ENCODE peak calls at places on chromosomes 1 and 21, in ten cellular contexts. V, G, E, S, N, R, M, Z, F and Q are unnamed samples.

GRCh38 chr1:186605762-186606350 is 74.4 kb downstream of the PTGS2 start:
- DNase-seq in V (peak), G (peak), E (peak), S (peak), N (peak), R (no peak), M (peak), Z (peak), F (peak), Q (peak)

GRCh38 chr1:156726549-156727226 is 1.6 kb upstream of the METTL25B start:
- DNase-seq in V (peak), G (peak), E (peak), S (no peak), N (peak), R (no peak), M (no peak), Z (no peak), F (peak), Q (peak)

GRCh38 chr1:5151481-5151880 is 497.1 kb downstream of the AJAP1 start:
- DNase-seq in V (no peak), G (no peak), E (no peak), S (no peak), N (no peak), R (no peak), M (no peak), Z (no peak), F (no peak), Q (no peak)

GRCh38 chr1:204630460-204630905 is 55.1 kb downstream of the LRRN2 start:
- DNase-seq in V (no peak), G (no peak), E (no peak), S (no peak), N (no peak), R (no peak), M (no peak), Z (no peak), F (no peak), Q (no peak)

GRCh38 chr1:21220815-21221214 is 44.1 kb upstream of the EIF4G3 start:
- DNase-seq in V (no peak), G (no peak), E (peak), S (no peak), N (peak), R (no peak), M (no peak), Z (no peak), F (peak), Q (no peak)

GRCh38 chr1:172287207-172287606 is 133.3 kb upstream of the C1orf105 start:
- DNase-seq in V (no peak), G (peak), E (peak), S (no peak), N (peak), R (no peak), M (peak), Z (no peak), F (peak), Q (no peak)

GRCh38 chr1:26787381-26787705 is 407 bp upstream of the PIGV start:
- DNase-seq in V (no peak), G (no peak), E (peak), S (no peak), N (peak), R (peak), M (no peak), Z (no peak), F (peak), Q (no peak)

GRCh38 chr21:39852021-39852721 is 15.1 kb upstream of the PCP4 start:
- DNase-seq in V (no peak), G (no peak), E (no peak), S (no peak), N (no peak), R (no peak), M (no peak), Z (no peak), F (no peak), Q (no peak)

GRCh38 chr1:8165595-8166360 is 139.7 kb upstream of the ERRFI1 start:
- DNase-seq in V (peak), G (no peak), E (no peak), S (no peak), N (no peak), R (no peak), M (no peak), Z (no peak), F (no peak), Q (no peak)

GRCh38 chr1:48823161-48823560 is 46.5 kb upstream of the BEND5 start:
- DNase-seq in V (no peak), G (no peak), E (no peak), S (no peak), N (no peak), R (no peak), M (no peak), Z (no peak), F (no peak), Q (no peak)

DNA sequence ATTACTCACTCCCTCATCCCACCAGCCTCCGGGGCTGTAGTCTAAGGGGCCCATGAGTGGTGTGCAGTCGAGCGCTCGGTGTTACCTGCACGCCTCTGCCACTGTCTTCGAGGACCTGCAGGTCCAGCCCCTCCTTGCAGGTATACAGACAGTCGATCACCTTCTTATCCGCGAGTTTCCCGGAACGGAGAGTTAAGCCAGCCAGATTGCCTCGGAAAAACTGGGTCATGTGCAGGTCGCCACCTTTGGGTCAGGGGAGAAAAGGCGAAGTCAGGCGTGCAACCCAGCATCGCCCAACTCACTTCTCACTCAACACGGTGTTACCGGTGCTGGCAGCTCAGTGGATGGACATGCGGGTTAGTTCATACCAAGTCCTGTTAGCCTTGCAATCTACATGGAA is 84.3 kb downstream of the PIK3CD start:
- DNase-seq in V (no peak), G (no peak), E (no peak), S (no peak), N (no peak), R (no peak), M (no peak), Z (no peak), F (no peak), Q (no peak)
- TF ChIP-seq CTCF in V (no peak), G (no peak), E (no peak), S (no peak), N (no peak), R (no peak), M (no peak), Z (no peak), F (no peak), Q (no peak)

GRCh38 chr1:29202053-29202452 is 20.4 kb upstream of the SRSF4 start:
- DNase-seq in V (no peak), G (no peak), E (peak), S (no peak), N (no peak), R (no peak), M (no peak), Z (no peak), F (no peak), Q (no peak)

GRCh38 chr1:29200905-29201594 is 19.4 kb upstream of the SRSF4 start:
- DNase-seq in V (no peak), G (no peak), E (peak), S (no peak), N (no peak), R (no peak), M (no peak), Z (no peak), F (no peak), Q (no peak)

GRCh38 chr1:29201595-29202051 is 19.9 kb upstream of the SRSF4 start:
- DNase-seq in V (no peak), G (no peak), E (no peak), S (no peak), N (no peak), R (no peak), M (no peak), Z (no peak), F (no peak), Q (no peak)

GRCh38 chr1:29197993-29198392 is 16.3 kb upstream of the SRSF4 start:
- DNase-seq in V (no peak), G (no peak), E (no peak), S (no peak), N (no peak), R (no peak), M (peak), Z (no peak), F (no peak), Q (no peak)

DNA sequence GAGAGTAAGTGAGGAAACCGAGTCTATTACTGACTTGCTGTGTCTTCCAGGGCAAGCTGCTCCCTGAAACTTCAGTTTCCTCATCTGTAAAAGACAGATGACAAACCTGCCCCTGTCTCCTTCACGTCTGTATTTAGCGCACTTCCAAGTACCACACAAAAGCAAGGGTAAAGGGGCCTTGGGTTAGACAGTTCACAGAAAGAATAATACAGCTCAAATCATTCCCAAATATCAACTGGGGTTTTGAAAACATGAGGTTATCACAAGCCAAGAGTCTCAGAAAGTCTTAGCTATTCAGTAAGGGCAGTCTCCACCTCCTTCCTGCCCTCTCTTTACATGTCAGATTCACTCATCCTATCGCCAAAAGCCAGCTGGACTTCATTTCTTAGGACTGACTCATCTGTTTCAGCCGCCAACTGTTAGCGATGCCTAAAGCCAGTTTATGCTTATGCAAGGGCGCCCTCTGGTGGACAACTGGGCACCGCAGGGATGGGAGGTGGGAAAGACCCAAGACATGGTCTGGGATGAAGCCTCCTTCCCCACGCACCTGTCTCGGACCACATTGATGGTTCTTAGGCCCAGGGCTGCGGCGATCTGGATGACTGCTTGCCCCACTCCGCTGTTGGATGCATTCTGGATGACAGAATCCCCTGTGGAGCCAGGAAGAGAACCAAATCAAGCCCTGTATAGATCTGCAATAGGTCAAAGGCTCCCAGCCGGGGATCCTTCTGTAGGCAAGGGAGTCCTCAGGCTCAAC is 21.1 kb upstream of the SRSF4 start:
- DNase-seq in V (peak), G (peak), E (peak), S (peak), N (peak), R (peak), M (peak), Z (peak), F (peak), Q (peak)
- TF ChIP-seq CTCF in V (peak), G (peak), E (peak), S (peak), N (peak), R (peak), M (peak), Z (peak), F (peak), Q (peak)

GRCh38 chr1:24201941-24202440 is 14.9 kb upstream of the IFNLR1 start:
- DNase-seq in V (peak), G (peak), E (peak), S (peak), N (peak), R (peak), M (peak), Z (peak), F (peak), Q (peak)
- TF ChIP-seq CTCF in V (peak), G (peak), E (peak), S (peak), N (peak), R (peak), M (peak), Z (peak), F (peak), Q (peak)

GRCh38 chr1:169690489-169690888 is 20.9 kb downstream of the SELL start:
- DNase-seq in V (no peak), G (no peak), E (no peak), S (no peak), N (no peak), R (no peak), M (no peak), Z (no peak), F (no peak), Q (no peak)
- TF ChIP-seq CTCF in V (no peak), G (no peak), E (no peak), S (no peak), N (no peak), R (no peak), M (no peak), Z (no peak), F (no peak), Q (no peak)

DNA sequence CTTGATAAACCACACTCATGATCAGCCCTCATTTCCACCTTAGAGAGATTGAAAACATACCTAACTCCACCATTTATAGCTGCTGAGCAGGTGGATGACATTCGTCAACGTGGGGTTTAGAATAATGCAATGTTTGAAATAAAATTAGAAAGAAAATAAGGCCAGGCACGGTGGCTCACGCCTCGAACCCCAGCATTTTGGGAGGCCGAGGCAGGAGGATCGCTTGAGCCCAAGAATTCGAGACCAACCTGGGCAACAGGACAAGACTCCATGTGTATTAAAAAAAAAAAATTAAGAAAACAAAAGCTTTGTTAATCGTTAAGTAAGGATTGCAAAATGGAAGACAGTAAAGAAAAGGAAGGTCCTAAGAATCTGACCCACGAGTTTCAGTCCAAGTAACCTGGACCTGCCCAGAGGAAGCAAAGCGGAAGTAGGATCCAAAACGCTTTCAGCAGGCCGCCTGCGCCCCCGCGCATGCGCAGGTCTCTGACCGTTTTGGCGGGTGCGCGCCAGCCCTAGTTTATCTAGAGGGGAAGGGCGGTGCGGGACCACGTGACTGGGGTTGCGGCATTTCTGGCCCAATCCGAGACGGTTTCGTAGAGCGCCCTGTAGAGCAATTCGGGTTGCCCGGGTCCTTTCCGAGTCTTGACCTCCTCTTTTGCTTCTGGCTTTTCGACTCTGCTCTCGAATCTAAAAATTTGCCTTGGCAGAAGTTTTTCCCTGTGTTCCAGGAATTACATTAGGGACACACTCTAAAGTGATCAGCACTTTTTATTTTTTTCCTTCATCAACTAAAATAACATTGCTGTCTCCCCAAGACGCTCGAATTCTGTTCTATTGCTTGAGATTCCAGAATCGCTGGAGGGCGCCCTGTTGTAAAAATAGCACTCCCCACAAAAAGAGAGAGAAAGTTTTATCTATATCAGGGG is 22.5 kb downstream of the ANP32E start:
- DNase-seq in V (peak), G (peak), E (peak), S (peak), N (peak), R (peak), M (peak), Z (peak), F (peak), Q (peak)
- TF ChIP-seq CTCF in V (peak), G (no peak), E (peak), S (peak), N (peak), R (peak), M (no peak), Z (peak), F (peak), Q (no peak)

GRCh38 chr1:174721246-174721645 is 273.5 kb downstream of the GPR52 start:
- DNase-seq in V (no peak), G (no peak), E (no peak), S (no peak), N (no peak), R (no peak), M (no peak), Z (no peak), F (no peak), Q (no peak)

GRCh38 chr1:174726167-174726879 is 273.4 kb upstream of the CACYBP start:
- DNase-seq in V (no peak), G (no peak), E (peak), S (no peak), N (peak), R (no peak), M (no peak), Z (peak), F (peak), Q (no peak)

GRCh38 chr1:174723815-174724214 is 275.9 kb upstream of the CACYBP start:
- DNase-seq in V (no peak), G (no peak), E (no peak), S (no peak), N (no peak), R (no peak), M (no peak), Z (no peak), F (no peak), Q (no peak)

DNA sequence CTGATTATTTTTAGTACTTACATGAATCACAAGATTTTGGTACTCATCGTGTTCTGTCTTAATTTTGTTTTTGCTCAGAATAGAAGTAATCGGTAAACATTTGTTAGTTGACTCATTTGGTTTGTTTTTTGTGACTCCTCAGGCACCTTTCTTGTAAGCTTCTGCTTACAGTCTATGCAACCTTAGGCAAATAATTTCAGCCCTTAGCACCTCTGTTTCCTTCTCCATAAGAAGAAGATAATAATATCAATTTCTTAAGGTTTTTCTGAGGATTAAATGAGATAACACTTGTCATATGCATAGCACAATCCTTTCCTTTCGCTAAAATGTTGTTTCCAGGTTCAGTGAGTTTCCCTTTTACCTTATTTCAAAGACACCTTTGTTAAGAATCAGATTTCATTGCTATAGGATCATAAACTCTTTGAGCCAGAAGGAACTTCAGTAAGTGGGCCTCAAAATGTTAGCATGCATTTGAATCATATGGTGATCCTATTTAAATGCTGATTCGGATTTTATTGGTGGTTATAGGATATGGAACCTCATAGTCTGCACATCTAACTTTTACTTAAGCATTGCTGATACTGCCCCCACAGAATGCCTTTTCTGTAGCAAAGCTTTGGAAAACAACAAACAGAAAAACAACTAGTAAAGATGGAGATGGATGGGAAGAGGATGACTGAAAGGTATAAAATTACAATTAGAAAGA is 272.7 kb upstream of the CACYBP start:
- DNase-seq in V (no peak), G (no peak), E (no peak), S (no peak), N (no peak), R (no peak), M (no peak), Z (no peak), F (no peak), Q (no peak)
- TF ChIP-seq CTCF in V (no peak), G (no peak), E (no peak), S (no peak), N (no peak), R (no peak), M (no peak), Z (no peak), F (no peak), Q (no peak)

GRCh38 chr1:41330588-41331545 is 30.4 kb upstream of the FOXO6 start:
- DNase-seq in V (peak), G (peak), E (no peak), S (no peak), N (no peak), R (no peak), M (no peak), Z (no peak), F (no peak), Q (no peak)
- TF ChIP-seq CTCF in V (peak), G (no peak), E (peak), S (peak), N (peak), R (no peak), M (no peak), Z (no peak), F (peak), Q (no peak)

DNA sequence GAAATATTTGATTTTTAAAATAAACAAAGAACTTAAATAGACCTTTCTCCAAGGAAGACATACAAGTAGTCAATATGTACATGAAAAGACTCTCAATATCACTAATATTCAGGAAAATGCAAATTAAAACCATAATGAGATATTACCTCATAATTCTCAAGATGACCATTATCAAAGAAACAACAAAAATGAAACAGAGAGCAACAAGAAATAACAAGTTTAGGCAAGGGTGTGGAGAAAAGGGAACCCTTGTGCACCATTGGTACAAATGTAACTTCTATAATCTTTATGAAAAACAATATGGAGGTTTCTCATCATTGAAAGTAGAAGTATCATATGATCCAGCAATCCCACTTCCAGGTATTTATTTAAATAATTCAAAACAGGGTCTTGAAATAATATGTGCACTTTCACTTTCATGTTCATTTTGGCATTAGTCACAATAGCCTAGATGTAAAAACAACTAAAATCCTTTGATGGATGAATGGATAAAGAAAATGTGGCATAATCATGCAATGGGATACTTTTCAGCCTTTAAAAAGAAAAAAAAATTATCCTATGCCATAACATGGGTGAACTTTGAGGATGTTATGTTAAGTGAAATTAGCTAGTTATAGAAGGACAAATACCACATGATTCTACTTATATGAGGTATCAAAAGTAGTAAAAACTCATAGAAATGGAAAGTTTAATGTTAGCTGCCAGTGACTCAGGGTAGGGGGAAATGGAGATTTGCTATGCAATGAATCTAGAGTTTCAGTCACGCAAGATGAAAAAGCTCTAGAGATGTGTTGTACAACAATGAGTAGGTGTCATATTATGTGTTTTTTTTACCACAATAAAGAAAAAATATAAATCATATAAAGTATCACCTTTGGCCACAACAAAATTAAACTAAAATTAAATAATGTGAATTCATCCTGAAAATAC is 114.5 kb upstream of the LYPLAL1 start:
- DNase-seq in V (no peak), G (no peak), E (no peak), S (no peak), N (no peak), R (no peak), M (no peak), Z (no peak), F (no peak), Q (no peak)
- TF ChIP-seq CTCF in V (no peak), G (no peak), E (no peak), S (no peak), N (no peak), R (no peak), M (no peak), Z (no peak), F (no peak), Q (no peak)